ENCODE peak calls at places on chromosomes 1 and 21, in ten cellular contexts. F is neuronal stem cell; B is ELR; I is T-helper 2 cell; L is EH; M is CD8-positive, alpha-beta T cell; H is astrocyte of the cerebellum; O is foreskin fibroblast; Q is H4; D is NCI-H345. U is an unnamed sample.

GRCh38 chr1:203985044-203985443 is 87.9 kb upstream of the SOX13 start:
- DNase-seq in F (peak), B (no peak), I (no peak), L (peak), M (no peak), H (no peak), O (no peak), Q (no peak), D (no peak), U (no peak)

GRCh38 chr1:12144236-12144635 is 22.6 kb upstream of the TNFRSF1B start:
- DNase-seq in F (no peak), B (peak), I (no peak), L (no peak), M (no peak), H (no peak), O (no peak), Q (no peak), D (no peak), U (no peak)

GRCh38 chr1:22414244-22414751 is 37.4 kb upstream of the ZBTB40 start:
- DNase-seq in F (no peak), B (no peak), I (no peak), L (peak), M (no peak), H (no peak), O (peak), Q (peak), D (peak), U (no peak)

GRCh38 chr1:228490120-228491078 is 3.2 kb downstream of the RNF187 start:
- DNase-seq in F (no peak), B (no peak), I (no peak), L (peak), M (no peak), H (no peak), O (peak), Q (peak), D (peak), U (peak)

GRCh38 chr1:36761073-36761472 is 273.2 kb downstream of the GRIK3 start:
- DNase-seq in F (no peak), B (no peak), I (no peak), L (no peak), M (no peak), H (no peak), O (no peak), Q (no peak), D (no peak), U (no peak)

GRCh38 chr21:38989745-38990423 is 184.2 kb downstream of the ETS2 start:
- DNase-seq in F (peak), B (peak), I (no peak), L (peak), M (no peak), H (peak), O (peak), Q (peak), D (peak), U (no peak)

GRCh38 chr1:212457740-212458338 is 25.1 kb downstream of the NENF start:
- DNase-seq in F (peak), B (peak), I (peak), L (peak), M (peak), H (no peak), O (peak), Q (peak), D (peak), U (no peak)

GRCh38 chr1:228935855-228936727 is 200.8 kb downstream of the RHOU start:
- DNase-seq in F (no peak), B (no peak), I (no peak), L (no peak), M (no peak), H (no peak), O (no peak), Q (no peak), D (no peak), U (no peak)

GRCh38 chr1:10250663-10251062 is 40.3 kb downstream of the KIF1B start:
- DNase-seq in F (no peak), B (no peak), I (no peak), L (no peak), M (no peak), H (no peak), O (no peak), Q (no peak), D (no peak), U (no peak)

GRCh38 chr1:17437260-17438175 is 2.0 kb downstream of the RCC2 start:
- DNase-seq in F (peak), B (peak), I (peak), L (peak), M (peak), H (no peak), O (peak), Q (no peak), D (peak), U (no peak)

GRCh38 chr1:246483204-246483933 is 23.7 kb downstream of the SMYD3 start:
- DNase-seq in F (no peak), B (peak), I (no peak), L (peak), M (no peak), H (no peak), O (peak), Q (no peak), D (no peak), U (no peak)